ENCODE peak calls at places on chromosome 6, in five cellular contexts. T is mucosa of descending colon, S is upper lobe of right lung, M is heart left ventricle, F is cardiac fibroblast. G is an unnamed sample.

GRCh38 chr6:4801491-4802118 is 25.4 kb downstream of the CDYL start:
- DNase-seq in M (no peak), T (no peak), F (no peak), S (no peak), G (no peak)

GRCh38 chr6:75752365-75752764 is 3.3 kb downstream of the MYO6 start:
- DNase-seq in S (no peak), M (no peak), F (no peak), T (no peak), G (no peak)

GRCh38 chr6:153059757-153060156 is 57.2 kb upstream of the MTRF1L start:
- DNase-seq in M (no peak), T (no peak), S (no peak), F (no peak), G (no peak)

GRCh38 chr6:35327349-35328027 is 14.9 kb upstream of the PPARD start:
- DNase-seq in F (peak; percentile 68), T (peak; percentile 71), M (peak; percentile 74), S (peak; percentile 74), G (peak; percentile 50)

GRCh38 chr6:117676577-117677218 is 1.4 kb downstream of the NUS1 start:
- DNase-seq in T (no peak), M (no peak), F (peak; percentile 14), S (no peak), G (peak; percentile 10)

GRCh38 chr6:144013486-144013909 is 5.4 kb upstream of the PLAGL1 start:
- DNase-seq in T (peak; percentile 70), M (peak; percentile 80), F (peak; percentile 87), S (peak; percentile 85), G (peak; percentile 83)

GRCh38 chr6:44214307-44214706 is 2.4 kb upstream of the MYMX start:
- DNase-seq in S (no peak), T (no peak), F (no peak), M (no peak), G (no peak)

GRCh38 chr6:161225677-161226004 is 48.2 kb downstream of the AGPAT4 start:
- DNase-seq in M (no peak), S (no peak), T (no peak), F (no peak), G (no peak)

GRCh38 chr6:47093169-47093568 is 51.0 kb upstream of the ADGRF1 start:
- DNase-seq in S (no peak), M (no peak), F (no peak), T (no peak), G (no peak)

GRCh38 chr6:31776563-31776960 is 566 bp downstream of the VWA7 start:
- DNase-seq in F (peak; percentile 5), M (no peak), T (no peak), S (no peak), G (no peak)

GRCh38 chr6:85494551-85495337 is 44.9 kb downstream of the NT5E start:
- DNase-seq in F (peak; percentile 47), T (no peak), S (no peak), M (no peak), G (peak; percentile 64)

GRCh38 chr6:141675957-141676356 is 456.8 kb upstream of the GJE1 start:
- DNase-seq in F (peak; percentile 48), M (no peak), T (no peak), S (no peak), G (peak; percentile 36)

GRCh38 chr6:3306848-3307247 is 48.1 kb downstream of the PSMG4 start:
- DNase-seq in S (peak; percentile 38), T (no peak), M (no peak), F (no peak), G (no peak)

GRCh38 chr6:128158496-128158895 is 257.6 kb upstream of the THEMIS start:
- DNase-seq in F (peak; percentile 46), T (no peak), S (no peak), M (no peak), G (peak; percentile 3)

GRCh38 chr6:13866291-13866690 is 51.9 kb upstream of the MCUR1 start:
- DNase-seq in F (no peak), T (no peak), M (no peak), S (no peak), G (no peak)

GRCh38 chr6:149080511-149080910 is 237.0 kb upstream of the TAB2 start:
- DNase-seq in M (no peak), S (no peak), T (no peak), F (peak; percentile 79), G (peak; percentile 86)

GRCh38 chr6:150026976-150027805 is 1.9 kb upstream of the RAET1L start:
- DNase-seq in M (no peak), T (no peak), F (no peak), S (no peak), G (no peak)

GRCh38 chr6:124393536-124393935 is 568.7 kb upstream of the RNF217 start:
- DNase-seq in M (no peak), T (no peak), S (no peak), F (no peak), G (peak; percentile 21)

GRCh38 chr6:148857817-148858390 is 111.1 kb downstream of the UST start:
- DNase-seq in F (peak; percentile 70), T (no peak), S (no peak), M (no peak), G (peak; percentile 88)

GRCh38 chr6:90464507-90464906 is 122.4 kb downstream of the MAP3K7 start:
- DNase-seq in T (no peak), M (no peak), F (no peak), S (no peak), G (no peak)

GRCh38 chr6:135438907-135439535 is 58.5 kb downstream of the AHI1 start:
- DNase-seq in M (no peak), T (no peak), S (no peak), F (peak; percentile 46), G (peak; percentile 38)

GRCh38 chr6:88115307-88115706 is 50.8 kb downstream of the CNR1 start:
- DNase-seq in T (no peak), M (no peak), F (no peak), S (no peak), G (no peak)

GRCh38 chr6:89562114-89562815 is 76.3 kb downstream of the LYRM2 start:
- DNase-seq in M (no peak), S (no peak), T (no peak), F (peak; percentile 2), G (peak; percentile 2)

GRCh38 chr6:1481326-1481725 is 92.0 kb downstream of the FOXF2 start:
- DNase-seq in T (no peak), S (no peak), F (peak; percentile 82), M (no peak), G (peak; percentile 95)

GRCh38 chr6:8113260-8113659 is 10.9 kb upstream of the EEF1E1 start:
- DNase-seq in F (peak; percentile 37), S (no peak), T (no peak), M (no peak), G (peak; percentile 11)

GRCh38 chr6:31356946-31357466 is at the start of gene HLA-B:
- DNase-seq in T (peak; percentile 87), M (peak; percentile 97), F (peak; percentile 84), S (peak; percentile 82), G (peak; percentile 70)

DNA sequence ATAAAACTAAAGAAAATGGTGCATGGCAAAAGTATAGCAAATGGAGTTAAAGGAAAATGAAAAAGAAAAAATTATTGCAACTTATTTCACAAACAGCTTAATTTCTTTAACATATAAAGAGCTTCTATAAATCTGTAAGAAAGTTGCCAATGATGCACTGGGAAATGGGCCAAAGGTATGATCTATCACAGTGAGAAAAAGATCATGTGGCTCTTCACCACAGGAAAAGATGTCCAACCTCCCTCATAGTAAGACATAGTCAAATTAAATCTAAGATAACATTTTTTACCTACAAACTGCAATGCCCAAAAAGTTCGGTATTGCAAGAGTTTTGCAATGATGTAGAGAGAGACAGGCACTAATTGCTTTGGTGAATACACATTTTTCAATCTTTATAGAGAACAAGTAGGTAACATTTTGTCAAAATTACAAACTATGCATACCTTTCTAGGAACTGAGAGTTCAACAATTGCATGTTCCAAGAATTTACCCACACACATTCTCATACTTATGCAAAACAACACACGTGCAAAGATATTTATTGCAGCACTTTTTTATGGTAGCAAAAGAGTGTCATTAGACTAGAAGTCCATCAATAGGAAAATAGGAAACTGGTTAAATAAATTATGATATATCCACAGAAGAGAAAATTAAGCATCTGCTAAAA is 372.6 kb downstream of the QKI start:
- DNase-seq in S (no peak), F (no peak), M (no peak), T (no peak), G (peak; percentile 26)
- TF ChIP-seq CTCF in S (no peak), F (no peak), M (no peak), T (no peak), G (no peak)

GRCh38 chr6:131949615-131949908 is 1.6 kb downstream of the CCN2 start:
- DNase-seq in F (peak; percentile 93), M (no peak), S (no peak), T (no peak), G (peak; percentile 88)
- H3K4me3 ChIP-seq in F (peak overlapping the region; percentile 74), M (peak overlapping the region; percentile 64), S (peak overlapping the region; percentile 71), T (no peak overlapping the region), G (peak overlapping the region; percentile 66)

GRCh38 chr6:80104520-80104919 is 2.0 kb upstream of the BCKDHB start:
- DNase-seq in F (no peak), M (no peak), T (no peak), S (no peak), G (no peak)

GRCh38 chr6:80105972-80106417 is 476 bp upstream of the BCKDHB start:
- DNase-seq in T (no peak), F (no peak), S (no peak), M (no peak), G (no peak)

DNA sequence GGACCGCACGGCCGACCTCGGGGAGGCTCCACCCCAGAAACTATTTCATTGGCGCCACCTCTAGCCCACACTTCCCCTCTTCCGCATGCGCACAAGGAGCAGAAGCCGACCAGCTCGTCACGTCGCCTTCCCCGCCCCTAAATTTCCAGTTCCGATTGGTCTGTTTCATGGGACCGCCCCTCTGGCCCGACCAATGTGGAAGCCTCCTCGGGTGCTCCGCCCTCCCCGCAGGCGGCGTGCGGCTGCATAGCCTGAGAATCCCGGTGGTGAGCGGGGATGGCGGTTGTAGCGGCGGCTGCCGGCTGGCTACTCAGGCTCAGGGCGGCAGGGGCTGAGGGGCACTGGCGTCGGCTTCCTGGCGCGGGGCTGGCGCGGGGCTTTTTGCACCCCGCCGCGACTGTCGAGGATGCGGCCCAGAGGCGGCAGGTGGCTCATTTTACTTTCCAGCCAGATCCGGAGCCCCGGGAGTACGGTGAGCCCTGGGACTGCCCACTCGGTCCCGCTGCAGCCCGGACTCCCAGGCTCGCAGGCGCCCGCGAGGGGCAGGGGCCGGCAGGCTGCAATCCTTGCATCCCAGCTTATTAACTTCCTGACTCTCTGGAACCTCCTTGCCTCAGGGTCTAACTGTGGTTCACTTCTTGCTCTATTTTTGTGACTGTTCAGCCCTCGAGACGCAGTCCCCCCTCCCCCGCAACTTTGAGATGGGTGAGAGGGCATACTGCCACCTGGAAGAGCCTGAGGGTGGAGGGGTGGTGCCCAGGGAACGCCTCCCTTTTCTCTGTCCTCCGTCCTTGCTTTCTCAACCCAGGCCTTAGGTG is at the start of gene BCKDHB:
- DNase-seq in T (peak; percentile 98), S (peak; percentile 99), F (peak; percentile 99), M (peak; percentile 99), G (peak; percentile 97)
- TF ChIP-seq CTCF in T (no peak), S (no peak), F (no peak), M (no peak), G (no peak)

DNA sequence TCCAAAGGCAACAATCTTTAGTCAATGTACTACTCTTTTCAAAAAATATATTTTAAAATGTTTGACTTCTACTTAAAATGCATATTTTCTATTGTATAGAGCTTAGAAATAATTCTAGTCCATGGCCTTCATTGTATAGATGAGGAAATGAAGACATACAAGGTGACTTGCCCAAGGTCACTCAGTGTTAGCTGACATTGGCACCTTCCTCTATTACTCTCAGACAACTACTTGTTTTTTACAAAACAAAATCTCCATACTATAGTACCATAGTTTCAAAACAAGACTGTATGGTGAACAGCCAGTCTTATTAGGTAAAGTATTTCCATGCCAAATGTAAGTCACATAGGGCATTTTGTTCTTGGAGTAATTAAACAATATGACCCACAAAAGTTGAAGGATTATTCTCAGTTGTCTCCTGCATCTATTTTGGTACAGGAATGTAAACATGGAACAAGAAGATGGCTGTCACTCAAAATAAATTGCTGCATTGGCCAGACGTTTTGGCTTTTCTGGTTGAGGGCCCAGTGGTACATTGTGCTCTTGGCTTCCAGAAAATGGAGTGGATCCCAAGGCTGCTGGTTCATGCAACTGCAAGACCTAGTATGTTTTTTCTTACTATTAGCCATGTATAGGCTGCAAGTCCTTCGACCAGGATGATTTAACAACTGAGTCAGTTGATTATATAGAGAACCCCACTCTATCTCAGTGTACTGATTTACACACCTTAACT is 54.3 kb upstream of the NOX3 start:
- DNase-seq in M (no peak), S (no peak), T (no peak), F (no peak), G (no peak)
- H3K4me3 ChIP-seq in M (no peak overlapping the region), S (no peak overlapping the region), T (no peak overlapping the region), F (no peak overlapping the region), G (no peak overlapping the region)